ENCODE peak calls at places on chromosomes 2 and 18, in ten cellular contexts. One of them, this sample, is unnamed.

GRCh38 chr18:59432796-59433195 is 73.7 kb upstream of the LMAN1 start:
- DNase-seq in NCI-H446: no peak
- DNase-seq in HFF-Myc: peak
- DNase-seq in CD8-positive, alpha-beta memory T cell: no peak
- DNase-seq in PC-9: no peak
- DNase-seq in mucosa of gallbladder: no peak
- DNase-seq in SJCRH30: no peak
- DNase-seq in activated naive CD8-positive, alpha-beta T cell treated with anti-CD3 and anti-CD28 coated beads for 36 hours: no peak
- DNase-seq in tibial artery: no peak
- DNase-seq in A549: no peak
- DNase-seq in this sample: no peak

GRCh38 chr18:23732439-23732838 is 43.2 kb downstream of the LAMA3 start:
- DNase-seq in PC-9: no peak
- DNase-seq in tibial artery: no peak
- DNase-seq in activated naive CD8-positive, alpha-beta T cell treated with anti-CD3 and anti-CD28 coated beads for 36 hours: no peak
- DNase-seq in HFF-Myc: no peak
- DNase-seq in NCI-H446: no peak
- DNase-seq in mucosa of gallbladder: no peak
- DNase-seq in SJCRH30: no peak
- DNase-seq in A549: no peak
- DNase-seq in CD8-positive, alpha-beta memory T cell: no peak
- DNase-seq in this sample: no peak

GRCh38 chr2:75606851-75607798 is 39.5 kb upstream of the MRPL19 start:
- DNase-seq in CD8-positive, alpha-beta memory T cell: no peak
- DNase-seq in activated naive CD8-positive, alpha-beta T cell treated with anti-CD3 and anti-CD28 coated beads for 36 hours: no peak
- DNase-seq in A549: no peak
- DNase-seq in tibial artery: no peak
- DNase-seq in SJCRH30: no peak
- DNase-seq in HFF-Myc: no peak
- DNase-seq in mucosa of gallbladder: no peak
- DNase-seq in NCI-H446: no peak
- DNase-seq in PC-9: no peak
- DNase-seq in this sample: peak

GRCh38 chr2:28895189-28895893 is 874 bp downstream of the WDR43 start:
- DNase-seq in PC-9: no peak
- DNase-seq in tibial artery: no peak
- DNase-seq in HFF-Myc: no peak
- DNase-seq in activated naive CD8-positive, alpha-beta T cell treated with anti-CD3 and anti-CD28 coated beads for 36 hours: peak
- DNase-seq in SJCRH30: peak
- DNase-seq in mucosa of gallbladder: peak
- DNase-seq in CD8-positive, alpha-beta memory T cell: no peak
- DNase-seq in A549: peak
- DNase-seq in NCI-H446: no peak
- DNase-seq in this sample: peak

GRCh38 chr2:85503168-85503610 is 35.8 kb upstream of the MAT2A start:
- DNase-seq in NCI-H446: no peak
- DNase-seq in tibial artery: peak
- DNase-seq in PC-9: peak
- DNase-seq in CD8-positive, alpha-beta memory T cell: no peak
- DNase-seq in A549: no peak
- DNase-seq in SJCRH30: no peak
- DNase-seq in activated naive CD8-positive, alpha-beta T cell treated with anti-CD3 and anti-CD28 coated beads for 36 hours: no peak
- DNase-seq in mucosa of gallbladder: peak
- DNase-seq in HFF-Myc: no peak
- DNase-seq in this sample: peak

GRCh38 chr2:95275601-95276243 is 1.5 kb downstream of the PROM2 start:
- DNase-seq in NCI-H446: no peak
- DNase-seq in activated naive CD8-positive, alpha-beta T cell treated with anti-CD3 and anti-CD28 coated beads for 36 hours: no peak
- DNase-seq in A549: no peak
- DNase-seq in SJCRH30: no peak
- DNase-seq in HFF-Myc: no peak
- DNase-seq in CD8-positive, alpha-beta memory T cell: no peak
- DNase-seq in PC-9: peak
- DNase-seq in mucosa of gallbladder: peak
- DNase-seq in tibial artery: peak
- DNase-seq in this sample: no peak

GRCh38 chr2:164495491-164496223 is 125.6 kb downstream of the GRB14 start:
- DNase-seq in HFF-Myc: peak
- DNase-seq in CD8-positive, alpha-beta memory T cell: no peak
- DNase-seq in PC-9: peak
- DNase-seq in activated naive CD8-positive, alpha-beta T cell treated with anti-CD3 and anti-CD28 coated beads for 36 hours: no peak
- DNase-seq in NCI-H446: peak
- DNase-seq in mucosa of gallbladder: no peak
- DNase-seq in A549: peak
- DNase-seq in tibial artery: no peak
- DNase-seq in SJCRH30: peak
- DNase-seq in this sample: peak

GRCh38 chr2:109222422-109222821 is 93.4 kb downstream of the SH3RF3 start:
- DNase-seq in PC-9: no peak
- DNase-seq in A549: no peak
- DNase-seq in HFF-Myc: no peak
- DNase-seq in NCI-H446: no peak
- DNase-seq in mucosa of gallbladder: no peak
- DNase-seq in SJCRH30: no peak
- DNase-seq in tibial artery: no peak
- DNase-seq in activated naive CD8-positive, alpha-beta T cell treated with anti-CD3 and anti-CD28 coated beads for 36 hours: no peak
- DNase-seq in CD8-positive, alpha-beta memory T cell: no peak
- DNase-seq in this sample: no peak

GRCh38 chr2:54678719-54679118 is 44.7 kb upstream of the EML6 start:
- DNase-seq in SJCRH30: no peak
- DNase-seq in NCI-H446: no peak
- DNase-seq in tibial artery: no peak
- DNase-seq in HFF-Myc: no peak
- DNase-seq in A549: no peak
- DNase-seq in PC-9: no peak
- DNase-seq in CD8-positive, alpha-beta memory T cell: no peak
- DNase-seq in mucosa of gallbladder: no peak
- DNase-seq in activated naive CD8-positive, alpha-beta T cell treated with anti-CD3 and anti-CD28 coated beads for 36 hours: no peak
- DNase-seq in this sample: no peak

GRCh38 chr18:63016270-63016669 is 300.9 kb downstream of the PHLPP1 start:
- DNase-seq in mucosa of gallbladder: peak
- DNase-seq in activated naive CD8-positive, alpha-beta T cell treated with anti-CD3 and anti-CD28 coated beads for 36 hours: peak
- DNase-seq in A549: peak
- DNase-seq in HFF-Myc: peak
- DNase-seq in tibial artery: no peak
- DNase-seq in NCI-H446: no peak
- DNase-seq in SJCRH30: peak
- DNase-seq in PC-9: peak
- DNase-seq in CD8-positive, alpha-beta memory T cell: peak
- DNase-seq in this sample: peak

GRCh38 chr2:196954001-196954400 is 27.5 kb upstream of the PGAP1 start:
- DNase-seq in PC-9: no peak
- DNase-seq in activated naive CD8-positive, alpha-beta T cell treated with anti-CD3 and anti-CD28 coated beads for 36 hours: no peak
- DNase-seq in HFF-Myc: no peak
- DNase-seq in CD8-positive, alpha-beta memory T cell: no peak
- DNase-seq in tibial artery: no peak
- DNase-seq in A549: no peak
- DNase-seq in NCI-H446: no peak
- DNase-seq in mucosa of gallbladder: no peak
- DNase-seq in SJCRH30: no peak
- DNase-seq in this sample: no peak

GRCh38 chr2:181341855-181342594 is 115.2 kb upstream of the ITGA4 start:
- DNase-seq in HFF-Myc: no peak
- DNase-seq in tibial artery: no peak
- DNase-seq in CD8-positive, alpha-beta memory T cell: no peak
- DNase-seq in mucosa of gallbladder: no peak
- DNase-seq in activated naive CD8-positive, alpha-beta T cell treated with anti-CD3 and anti-CD28 coated beads for 36 hours: no peak
- DNase-seq in A549: no peak
- DNase-seq in NCI-H446: no peak
- DNase-seq in SJCRH30: no peak
- DNase-seq in PC-9: no peak
- DNase-seq in this sample: no peak

This sample was measured in epithelial cell of esophagus.